ENCODE peak calls at places on chromosomes 6 and 20, in eight cellular contexts. T is heart right ventricle; Z is Peyer's patch; P is dorsolateral prefrontal cortex; J is CD4-positive, CD25-positive, alpha-beta regulatory T cell; F is brain microvascular endothelial cell; A is tibial artery; I is CD4-positive, alpha-beta memory T cell. E is an unnamed sample.

GRCh38 chr6:170057034-170057734 is 233.7 kb downstream of the DLL1 start:
- DNase-seq in P (peak), I (no peak), T (no peak), J (no peak), A (no peak), F (no peak), Z (no peak), E (no peak)

GRCh38 chr20:41139227-41140093 is 2.1 kb downstream of the PLCG1 start:
- DNase-seq in P (peak), Z (no peak), F (no peak), A (no peak), I (no peak), T (no peak), J (no peak), E (no peak)

GRCh38 chr6:155832596-155832995 is 377.0 kb upstream of the NOX3 start:
- DNase-seq in A (no peak), F (peak), T (no peak), I (no peak), P (no peak), Z (no peak), J (no peak), E (peak)

GRCh38 chr20:13765299-13765698 is 19.4 kb downstream of the ESF1 start:
- DNase-seq in T (no peak), P (no peak), Z (no peak), A (no peak), F (no peak), I (no peak), J (no peak), E (no peak)

GRCh38 chr20:36349384-36350170 is 43.4 kb downstream of the DLGAP4 start:
- DNase-seq in T (no peak), A (no peak), Z (no peak), P (no peak), J (no peak), F (no peak), I (no peak), E (no peak)

GRCh38 chr6:36418558-36418957 is 24.1 kb downstream of the PXT1 start:
- DNase-seq in J (no peak), A (no peak), T (no peak), F (no peak), I (no peak), P (no peak), Z (no peak), E (no peak)

GRCh38 chr6:169964440-169965212 is 213.2 kb downstream of the ERMARD start:
- DNase-seq in P (no peak), F (no peak), I (no peak), A (no peak), T (no peak), J (no peak), Z (peak), E (no peak)

GRCh38 chr20:33927703-33928102 is 66.0 kb upstream of the RALY start:
- DNase-seq in Z (no peak), A (no peak), F (no peak), I (no peak), T (no peak), P (no peak), J (no peak), E (no peak)

GRCh38 chr6:157679605-157680580 is 143.2 kb upstream of the SNX9 start:
- DNase-seq in A (no peak), Z (no peak), F (no peak), T (no peak), P (no peak), J (no peak), I (no peak), E (no peak)

GRCh38 chr20:21234324-21234723 is 68.8 kb upstream of the XRN2 start:
- DNase-seq in I (no peak), F (no peak), A (no peak), T (no peak), Z (no peak), J (no peak), P (no peak), E (no peak)

GRCh38 chr6:42522021-42522420 is 41.8 kb upstream of the UBR2 start:
- DNase-seq in J (no peak), P (no peak), A (no peak), T (no peak), I (no peak), Z (no peak), F (peak), E (no peak)

GRCh38 chr6:25009351-25009750 is 73.6 kb upstream of the RIPOR2 start:
- DNase-seq in F (no peak), A (no peak), Z (no peak), P (no peak), J (no peak), I (peak), T (no peak), E (no peak)

GRCh38 chr6:161068296-161068695 is 76.7 kb downstream of the MAP3K4 start:
- DNase-seq in F (no peak), Z (no peak), P (no peak), A (no peak), I (no peak), T (no peak), J (no peak), E (no peak)

GRCh38 chr20:45935416-45936046 is 1.0 kb downstream of the PCIF1 start:
- DNase-seq in A (no peak), I (no peak), J (no peak), P (no peak), T (no peak), F (no peak), Z (no peak), E (no peak)

GRCh38 chr20:37564016-37564387 is 36.3 kb upstream of the BLCAP start:
- DNase-seq in A (no peak), T (no peak), F (no peak), P (no peak), Z (no peak), J (no peak), I (no peak), E (no peak)

GRCh38 chr6:34912715-34913464 is 23.8 kb downstream of the ANKS1A start:
- DNase-seq in F (peak), A (no peak), P (no peak), J (peak), I (peak), Z (no peak), T (no peak), E (peak)

GRCh38 chr20:50508171-50508761 is 1.9 kb upstream of the PTPN1 start:
- DNase-seq in J (no peak), Z (no peak), P (no peak), F (no peak), T (no peak), A (no peak), I (no peak), E (no peak)

GRCh38 chr6:131213501-131213990 is 78.3 kb downstream of the AKAP7 start:
- DNase-seq in Z (no peak), P (no peak), J (no peak), F (peak), I (no peak), A (no peak), T (no peak), E (no peak)

GRCh38 chr6:104682722-104683643 is 176.7 kb downstream of the HACE1 start:
- DNase-seq in T (peak), F (peak), Z (peak), I (peak), P (peak), J (peak), A (no peak), E (peak)

GRCh38 chr6:131789219-131789618 is 18.6 kb upstream of the ENPP1 start:
- DNase-seq in I (no peak), T (no peak), F (no peak), A (no peak), P (no peak), Z (no peak), J (no peak), E (no peak)

GRCh38 chr6:82348130-82348529 is 15.5 kb upstream of the TPBG start:
- DNase-seq in A (no peak), Z (no peak), J (no peak), P (no peak), I (no peak), T (no peak), F (no peak), E (no peak)

GRCh38 chr6:24796616-24797290 is 2.0 kb downstream of the ARMH2 start:
- DNase-seq in I (no peak), Z (no peak), P (no peak), T (no peak), A (no peak), F (no peak), J (no peak), E (no peak)

GRCh38 chr6:150392452-150393220 is 23.8 kb downstream of the IYD start:
- DNase-seq in J (no peak), I (no peak), T (no peak), Z (no peak), A (no peak), F (no peak), P (no peak), E (no peak)

GRCh38 chr20:47785900-47786762 is 850 bp upstream of the SULF2 start:
- DNase-seq in A (peak), F (peak), Z (no peak), P (peak), T (peak), J (no peak), I (no peak), E (no peak)

GRCh38 chr20:62918830-62919229 is 7.5 kb downstream of the DIDO1 start:
- DNase-seq in I (peak), F (no peak), A (no peak), Z (peak), J (peak), T (no peak), P (no peak), E (peak)

GRCh38 chr6:127190552-127190951 is 72.1 kb downstream of the RSPO3 start:
- DNase-seq in F (peak), Z (no peak), I (no peak), T (no peak), J (no peak), P (no peak), A (no peak), E (peak)

GRCh38 chr6:87393026-87393622 is 14.6 kb upstream of the CFAP206 start:
- DNase-seq in I (peak), F (peak), Z (peak), P (no peak), J (peak), A (no peak), T (no peak), E (peak)

GRCh38 chr6:77425676-77426075 is 37.6 kb downstream of the HTR1B start:
- DNase-seq in Z (no peak), F (no peak), T (no peak), J (no peak), P (no peak), A (no peak), I (no peak), E (no peak)

GRCh38 chr6:148521158-148521557 is 178.5 kb downstream of the SASH1 start:
- DNase-seq in A (no peak), P (no peak), T (no peak), Z (no peak), F (no peak), J (no peak), I (no peak), E (peak)

GRCh38 chr6:127051571-127052260 is 66.8 kb upstream of the RSPO3 start:
- DNase-seq in P (no peak), J (no peak), A (no peak), T (no peak), I (no peak), F (peak), Z (no peak), E (no peak)

GRCh38 chr6:8047466-8048292 is 16.5 kb downstream of the BLOC1S5 start:
- DNase-seq in Z (no peak), I (no peak), J (no peak), F (no peak), T (no peak), P (no peak), A (no peak), E (no peak)

GRCh38 chr6:52213127-52213526 is 27.0 kb downstream of the IL17A start:
- DNase-seq in P (no peak), A (no peak), F (no peak), I (peak), J (no peak), T (no peak), Z (no peak), E (no peak)

GRCh38 chr6:16733085-16733484 is 28.2 kb downstream of the ATXN1 start:
- DNase-seq in T (peak), F (no peak), P (no peak), Z (no peak), A (no peak), I (no peak), J (no peak), E (no peak)
- H3K4me3 ChIP-seq in T (no peak), F (no peak), P (no peak), Z (no peak), A (no peak), I (no peak), J (no peak), E (no peak)

GRCh38 chr6:133891814-133892443 is 3.0 kb downstream of the TCF21 start:
- DNase-seq in T (no peak), P (no peak), F (no peak), A (no peak), Z (no peak), J (no peak), I (no peak), E (no peak)

GRCh38 chr6:133893324-133893692 is 4.4 kb downstream of the TCF21 start:
- DNase-seq in A (no peak), F (no peak), P (no peak), J (no peak), Z (no peak), I (no peak), T (no peak), E (no peak)

GRCh38 chr6:133892444-133893323 is 3.8 kb downstream of the TCF21 start:
- DNase-seq in T (peak), J (no peak), I (no peak), Z (no peak), P (no peak), A (no peak), F (no peak), E (no peak)

GRCh38 chr6:133889557-133890301 is 816 bp downstream of the TCF21 start:
- DNase-seq in Z (no peak), T (peak), J (no peak), F (no peak), I (no peak), A (no peak), P (no peak), E (no peak)

GRCh38 chr6:133890941-133891813 is 2.3 kb downstream of the TCF21 start:
- DNase-seq in F (no peak), I (no peak), T (peak), Z (no peak), J (no peak), P (no peak), A (no peak), E (no peak)
- H3K4me3 ChIP-seq in F (peak), I (peak), T (peak), Z (peak), J (peak), P (peak), A (peak), E (no peak)

DNA sequence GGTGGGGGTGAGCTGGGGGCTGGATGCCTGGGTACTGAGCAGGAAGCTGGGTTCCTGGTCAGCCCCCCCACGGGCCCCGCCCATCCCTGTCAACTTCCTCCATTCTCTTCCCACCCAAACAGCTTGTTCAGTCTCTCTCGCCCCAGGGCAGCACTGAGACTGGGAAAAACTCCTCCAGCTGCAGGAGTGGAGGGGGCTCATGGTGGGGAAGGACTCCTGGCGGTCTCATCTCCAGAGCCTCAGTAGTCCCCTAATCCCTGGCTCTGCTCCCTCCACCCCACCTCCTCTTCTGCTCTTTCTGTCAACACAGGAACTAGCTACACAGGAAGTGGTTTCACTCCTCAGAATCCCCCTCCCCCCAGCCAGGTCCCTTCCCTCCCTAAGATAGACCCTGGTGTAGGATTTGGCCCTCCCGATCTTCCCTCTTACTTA is at the start of gene GPSM3:
- DNase-seq in P (no peak), Z (peak), I (peak), T (peak), J (peak), F (peak), A (no peak), E (peak)
- H3K4me3 ChIP-seq in P (peak), Z (peak), I (peak), T (peak), J (peak), F (peak), A (peak), E (peak)

DNA sequence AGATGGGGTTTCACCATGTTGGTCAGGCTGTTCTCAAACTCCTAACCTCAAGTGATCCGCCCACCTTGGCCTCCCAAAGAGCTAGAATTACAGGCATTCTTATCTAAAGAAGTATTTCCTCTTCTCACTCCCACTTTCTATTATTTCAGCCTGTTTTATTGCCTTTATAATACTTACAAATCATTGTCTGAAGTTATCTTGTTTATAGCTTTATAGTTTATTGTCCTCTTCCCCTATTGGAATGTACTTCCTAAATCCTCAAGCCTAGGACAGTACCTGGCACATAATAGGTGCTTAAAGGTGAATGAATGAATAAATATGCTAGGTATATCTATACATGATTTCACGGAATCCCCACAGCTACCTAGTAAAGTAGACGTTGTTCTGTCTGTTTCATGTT is 37.8 kb upstream of the RNF182 start:
- DNase-seq in T (no peak), J (no peak), Z (no peak), F (peak), P (no peak), A (no peak), I (no peak), E (no peak)
- H3K4me3 ChIP-seq in T (no peak), J (no peak), Z (no peak), F (no peak), P (no peak), A (no peak), I (no peak), E (no peak)

DNA sequence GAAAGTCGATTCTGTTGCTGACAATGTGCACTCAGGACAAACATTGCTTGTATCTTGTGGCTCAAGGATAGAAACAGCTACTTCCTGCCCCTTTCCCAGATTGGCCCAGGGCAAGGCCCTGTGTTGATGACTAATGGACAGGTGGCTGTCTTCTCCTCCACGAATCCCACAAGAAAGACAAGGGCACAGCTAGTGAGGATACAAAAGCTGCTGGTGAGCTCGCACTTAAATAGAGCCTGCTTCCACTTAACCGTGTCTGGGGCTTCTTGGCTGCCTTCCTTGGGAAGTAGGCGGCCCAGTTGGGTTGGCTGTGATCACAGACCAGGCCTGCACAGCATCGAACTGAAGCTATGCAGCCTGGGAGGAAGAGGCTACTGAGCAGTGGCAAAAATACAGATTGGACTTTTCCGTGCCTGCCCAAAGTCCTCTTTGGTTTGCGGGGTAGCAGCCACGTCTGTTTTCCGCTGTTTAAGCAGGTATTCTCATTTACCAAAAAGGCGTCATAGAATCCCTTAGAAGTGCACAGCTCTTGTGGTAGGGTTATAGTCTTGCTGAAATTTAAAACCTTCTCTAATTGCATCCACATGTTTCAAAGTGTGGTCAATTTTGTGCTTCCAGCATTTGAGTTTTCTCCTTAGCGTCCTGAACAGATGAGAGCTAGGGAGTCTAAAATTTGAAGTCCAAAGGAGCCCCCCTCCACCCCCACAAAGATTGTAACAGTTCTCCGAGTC is 23.1 kb upstream of the NAA20 start:
- DNase-seq in T (peak), F (peak), A (no peak), I (no peak), P (no peak), J (no peak), Z (no peak), E (no peak)
- H3K4me3 ChIP-seq in T (no peak), F (peak), A (no peak), I (no peak), P (no peak), J (no peak), Z (no peak), E (no peak)

GRCh38 chr20:57449398-57450354 is 58.5 kb downstream of the RBM38 start:
- DNase-seq in T (no peak), A (no peak), I (no peak), P (no peak), F (no peak), Z (no peak), J (no peak), E (no peak)
- H3K4me3 ChIP-seq in T (no peak), A (no peak), I (no peak), P (no peak), F (no peak), Z (no peak), J (no peak), E (peak)

GRCh38 chr6:18016133-18016532 is 28.7 kb upstream of the KIF13A start:
- DNase-seq in Z (no peak), J (no peak), I (no peak), P (no peak), F (no peak), T (no peak), A (no peak), E (no peak)

GRCh38 chr6:18016698-18017097 is 29.3 kb upstream of the KIF13A start:
- DNase-seq in J (no peak), F (no peak), T (no peak), Z (no peak), I (no peak), P (no peak), A (no peak), E (no peak)

DNA sequence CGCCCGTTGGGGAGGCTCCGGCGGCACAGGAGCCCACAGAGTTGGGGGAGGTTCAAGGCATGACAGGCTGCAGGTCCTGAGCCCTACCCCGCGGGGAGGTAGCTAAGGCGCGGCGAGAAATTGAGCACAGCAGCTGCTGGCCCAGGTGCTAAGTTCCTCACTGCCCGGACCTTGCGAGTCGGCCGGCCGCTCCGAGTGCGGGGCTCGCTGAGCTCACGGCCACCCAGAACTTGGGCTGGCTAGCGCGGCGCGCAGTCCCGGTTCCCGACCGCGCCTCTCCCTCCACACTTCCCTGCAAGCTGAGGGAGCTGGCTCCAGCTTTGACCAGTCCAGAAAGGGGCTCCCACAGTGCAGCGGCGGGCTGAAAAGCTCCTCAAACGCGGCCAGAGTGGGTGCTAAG is 23.9 kb upstream of the KIF13A start:
- DNase-seq in J (no peak), A (no peak), F (no peak), Z (no peak), I (no peak), P (no peak), T (no peak), E (no peak)
- H3K4me3 ChIP-seq in J (no peak), A (no peak), F (no peak), Z (no peak), I (no peak), P (no peak), T (no peak), E (no peak)

GRCh38 chr6:47781732-47782131 is at the start of gene OPN5:
- DNase-seq in F (no peak), I (no peak), A (no peak), J (no peak), P (no peak), Z (no peak), T (no peak), E (no peak)

GRCh38 chr6:47785187-47785586 is 3.4 kb downstream of the OPN5 start:
- DNase-seq in J (no peak), F (no peak), A (no peak), Z (no peak), P (no peak), T (no peak), I (no peak), E (no peak)

GRCh38 chr6:47780510-47781356 is 1.1 kb upstream of the OPN5 start:
- DNase-seq in P (no peak), T (no peak), I (peak), J (peak), A (no peak), Z (no peak), F (peak), E (peak)
- H3K4me3 ChIP-seq in P (no peak), T (no peak), I (no peak), J (no peak), A (no peak), Z (peak), F (no peak), E (no peak)

GRCh38 chr6:124536157-124536556 is 426.1 kb upstream of the RNF217 start:
- DNase-seq in A (no peak), F (no peak), P (no peak), T (no peak), J (no peak), I (no peak), Z (no peak), E (no peak)
- H3K4me3 ChIP-seq in A (no peak), F (no peak), P (no peak), T (no peak), J (no peak), I (no peak), Z (no peak), E (no peak)

E was measured in OCI-LY7.